ENCODE peak calls at places on chromosomes 4 and X, in nine cellular contexts. Z is uterus; B is stimulated activated effector memory CD8-positive, alpha-beta T cell treated with anti-CD3 and anti-CD28 coated beads, Interleukin-12 subunit alpha, Interleukin-12 subunit beta, amount 100 ng/mL, for 72 hours; E is endothelial cell; K is heart right ventricle; A is HTR-8/SVneo; H is PC-3; I is right lobe of liver; Y is K562. X is an unnamed sample.

GRCh38 chrX:43949669-43950068 is 23.5 kb downstream of the NDP start:
- DNase-seq in H (peak), E (peak), Y (no peak), I (peak), K (no peak), Z (no peak), A (peak), B (no peak), X (peak)

GRCh38 chr4:16642897-16643296 is 255.5 kb downstream of the LDB2 start:
- DNase-seq in A (peak), Z (no peak), K (no peak), B (no peak), I (no peak), Y (peak), E (no peak), H (peak), X (no peak)

GRCh38 chrX:154372612-154373022 is 1.8 kb downstream of the FLNA start:
- DNase-seq in E (no peak), Z (peak), Y (no peak), H (no peak), B (no peak), I (no peak), K (no peak), A (no peak), X (no peak)

GRCh38 chr4:185792384-185793146 is 19.4 kb downstream of the SORBS2 start:
- DNase-seq in A (peak), I (no peak), H (peak), B (no peak), E (no peak), K (peak), Y (no peak), Z (no peak), X (no peak)

GRCh38 chr4:122747883-122748282 is 15.4 kb downstream of the BBS12 start:
- DNase-seq in Y (no peak), K (no peak), I (no peak), Z (no peak), A (no peak), B (no peak), H (peak), E (no peak), X (no peak)

GRCh38 chr4:10160280-10160856 is 43.8 kb upstream of the WDR1 start:
- DNase-seq in E (peak), K (no peak), A (no peak), Z (no peak), Y (peak), B (no peak), H (peak), I (no peak), X (no peak)

GRCh38 chr4:156556326-156556725 is 415.3 kb downstream of the PDGFC start:
- DNase-seq in Y (no peak), Z (no peak), A (no peak), H (no peak), I (no peak), K (no peak), B (no peak), E (no peak), X (no peak)

GRCh38 chr4:119715490-119716445 is 87.2 kb upstream of the PDE5A start:
- DNase-seq in K (no peak), Y (no peak), A (no peak), E (no peak), Z (no peak), H (no peak), I (no peak), B (no peak), X (no peak)

GRCh38 chrX:29535212-29536162 is 679.9 kb upstream of the MAGEB2 start:
- DNase-seq in Y (no peak), I (no peak), K (no peak), H (peak), A (peak), Z (no peak), E (no peak), B (no peak), X (no peak)

GRCh38 chrX:74421181-74422028 is at the start of gene SLC16A2:
- DNase-seq in E (peak), H (peak), I (peak), B (peak), Y (no peak), K (peak), A (peak), Z (peak), X (peak)

GRCh38 chr4:6771229-6771671 is 11.3 kb upstream of the KIAA0232 start:
- DNase-seq in K (peak), I (peak), H (no peak), A (no peak), E (no peak), B (no peak), Y (no peak), Z (peak), X (peak)

GRCh38 chrX:151393514-151393913 is 3.5 kb upstream of the VMA21 start:
- DNase-seq in H (no peak), Y (no peak), A (no peak), K (no peak), B (peak), Z (no peak), E (no peak), I (no peak), X (no peak)

GRCh38 chrX:134990475-134991473 is at the start of gene SMIM10:
- DNase-seq in K (peak), H (no peak), E (peak), Z (peak), Y (peak), I (peak), A (peak), B (peak), X (peak)

GRCh38 chr4:143921160-143921559 is 15.8 kb upstream of the GYPE start:
- DNase-seq in K (no peak), Y (no peak), B (no peak), H (no peak), E (no peak), I (no peak), Z (no peak), A (no peak), X (no peak)

GRCh38 chr4:19748470-19748869 is 503.2 kb upstream of the SLIT2 start:
- DNase-seq in K (peak), I (no peak), Z (peak), A (no peak), Y (no peak), B (no peak), H (no peak), E (no peak), X (no peak)

GRCh38 chrX:152735860-152736511 is 2.4 kb downstream of the MAGEA12 start:
- DNase-seq in E (no peak), A (no peak), Z (no peak), B (no peak), K (no peak), H (no peak), I (no peak), Y (no peak), X (no peak)

GRCh38 chr4:6095023-6095817 is 77.0 kb upstream of the C4orf50 start:
- DNase-seq in Z (no peak), Y (no peak), H (peak), K (no peak), B (no peak), A (no peak), I (no peak), E (no peak), X (no peak)

GRCh38 chr4:20543131-20543530 is 157.1 kb upstream of the PACRGL start:
- DNase-seq in I (no peak), Y (no peak), B (no peak), A (no peak), H (no peak), K (no peak), E (no peak), Z (no peak), X (no peak)

GRCh38 chr4:7811536-7812190 is 128.0 kb downstream of the AFAP1 start:
- DNase-seq in Z (peak), I (no peak), A (no peak), E (no peak), K (peak), H (no peak), B (no peak), Y (no peak), X (no peak)

GRCh38 chr4:100742045-100742444 is 224.2 kb upstream of the EMCN start:
- DNase-seq in H (peak), K (peak), B (no peak), E (no peak), A (peak), I (no peak), Z (no peak), Y (no peak), X (no peak)